ENCODE peak calls at places on chromosomes 4 and X, in six cellular contexts. E is ovary, R is HCT116, B is transverse colon, U is lower leg skin, Q is NB4. J is an unnamed sample.

GRCh38 chrX:108148524-108148923 is 56.9 kb downstream of the ATG4A start:
- DNase-seq in R (no peak), B (no peak), Q (no peak), U (no peak), E (no peak), J (no peak)

GRCh38 chr4:165308174-165308573 is 19.3 kb upstream of the MSMO1 start:
- DNase-seq in U (no peak), Q (no peak), B (no peak), R (no peak), E (no peak), J (no peak)

GRCh38 chr4:149264093-149264733 is 551.4 kb downstream of the IQCM start:
- DNase-seq in E (no peak), U (no peak), Q (peak), B (peak), R (peak), J (peak)

GRCh38 chr4:71290074-71290473 is 48.7 kb upstream of the SLC4A4 start:
- DNase-seq in B (no peak), E (no peak), U (no peak), R (no peak), Q (no peak), J (no peak)

GRCh38 chr4:40149960-40150385 is 46.9 kb upstream of the RHOH start:
- DNase-seq in U (no peak), Q (peak), B (peak), E (no peak), R (peak), J (peak)

GRCh38 chr4:140309124-140309870 is 64.1 kb upstream of the SCOC start:
- DNase-seq in E (no peak), Q (no peak), B (no peak), U (no peak), R (no peak), J (no peak)

GRCh38 chrX:45322382-45322781 is 121.7 kb upstream of the DIPK2B start:
- DNase-seq in B (peak), U (no peak), R (peak), E (peak), Q (peak), J (peak)

GRCh38 chr4:1720163-1720983 is 750 bp downstream of the TMEM129 start:
- DNase-seq in U (no peak), R (no peak), B (peak), Q (peak), E (peak), J (peak)

GRCh38 chr4:6938758-6939201 is 29.2 kb downstream of the TBC1D14 start:
- DNase-seq in U (peak), E (no peak), B (no peak), Q (no peak), R (no peak), J (no peak)

GRCh38 chrX:7133036-7133412 is 14.5 kb upstream of the STS start:
- DNase-seq in B (no peak), Q (no peak), R (no peak), E (no peak), U (no peak), J (no peak)

GRCh38 chrX:123976671-123977316 is 15.3 kb downstream of the STAG2 start:
- DNase-seq in Q (peak), U (no peak), B (no peak), R (no peak), E (no peak), J (no peak)

GRCh38 chrX:114058988-114059418 is 524.9 kb upstream of the HTR2C start:
- DNase-seq in U (no peak), B (peak), Q (no peak), R (no peak), E (no peak), J (no peak)

GRCh38 chr4:10831727-10832408 is 147.3 kb upstream of the CLNK start:
- DNase-seq in Q (no peak), R (no peak), E (no peak), B (no peak), U (no peak), J (no peak)

GRCh38 chr4:139401368-139401767 is 52.6 kb upstream of the RAB33B start:
- DNase-seq in B (no peak), Q (no peak), E (no peak), R (no peak), U (no peak), J (no peak)

GRCh38 chrX:13965531-13965930 is 64.2 kb downstream of the GEMIN8 start:
- DNase-seq in B (no peak), E (no peak), Q (no peak), R (no peak), U (no peak), J (no peak)

GRCh38 chrX:52509916-52510315 is 6.9 kb downstream of the XAGE1B start:
- DNase-seq in U (peak), Q (no peak), E (no peak), B (no peak), R (no peak), J (no peak)

GRCh38 chrX:141341341-141341740 is 99.0 kb upstream of the SPANXC start:
- DNase-seq in B (no peak), R (no peak), E (no peak), U (no peak), Q (no peak), J (no peak)

GRCh38 chr4:4254666-4255065 is 6.6 kb upstream of the TMEM128 start:
- DNase-seq in R (no peak), B (no peak), Q (no peak), U (no peak), E (no peak), J (no peak)

GRCh38 chrX:149513713-149514427 is 8.8 kb upstream of the IDS start:
- DNase-seq in R (no peak), Q (no peak), E (no peak), U (peak), B (no peak), J (no peak)

GRCh38 chrX:120310861-120311631 is at the start of gene TMEM255A:
- DNase-seq in R (no peak), B (no peak), E (peak), Q (peak), U (peak), J (no peak)

GRCh38 chr4:6463311-6464289 is 8.8 kb downstream of the PPP2R2C start:
- DNase-seq in U (peak), B (no peak), E (no peak), Q (no peak), R (no peak), J (no peak)

GRCh38 chr4:174012135-174012923 is 271.1 kb downstream of the FBXO8 start:
- DNase-seq in U (no peak), B (no peak), Q (no peak), R (no peak), E (no peak), J (no peak)

GRCh38 chrX:103831803-103832544 is at the start of gene RAB9B:
- DNase-seq in U (peak), E (peak), R (no peak), B (peak), Q (peak), J (peak)

GRCh38 chr4:165813606-165814005 is 59.4 kb upstream of the TLL1 start:
- DNase-seq in U (no peak), E (no peak), B (no peak), Q (no peak), R (no peak), J (no peak)

GRCh38 chr4:2962614-2963184 is 507 bp downstream of the NOP14 start:
- DNase-seq in E (no peak), R (peak), Q (peak), B (peak), U (no peak), J (no peak)

GRCh38 chr4:56259595-56259994 is 127.7 kb downstream of the AASDH start:
- DNase-seq in B (no peak), E (no peak), U (no peak), R (no peak), Q (no peak), J (no peak)

GRCh38 chr4:82797591-82798081 is 960 bp downstream of the SCD5 start:
- DNase-seq in E (peak), R (no peak), U (no peak), Q (peak), B (peak), J (peak)

GRCh38 chr4:150699599-150699998 is 117.6 kb downstream of the MAB21L2 start:
- DNase-seq in U (no peak), B (no peak), E (no peak), Q (no peak), R (no peak), J (no peak)

GRCh38 chrX:2931612-2932011 is 2.5 kb upstream of the ARSD start:
- DNase-seq in E (no peak), B (no peak), R (no peak), U (no peak), Q (no peak), J (no peak)

GRCh38 chrX:2931155-2931554 is 2.0 kb upstream of the ARSD start:
- DNase-seq in E (no peak), R (no peak), B (no peak), Q (no peak), U (no peak), J (no peak)

GRCh38 chrX:2928127-2928582 is 984 bp downstream of the ARSD start:
- DNase-seq in Q (no peak), B (peak), U (peak), E (peak), R (no peak), J (peak)

GRCh38 chrX:2926664-2927275 is 2.4 kb downstream of the ARSD start:
- DNase-seq in U (no peak), Q (no peak), B (no peak), E (no peak), R (no peak), J (no peak)

GRCh38 chrX:2928583-2929434 is at the start of gene ARSD:
- DNase-seq in Q (peak), B (peak), R (peak), U (peak), E (peak), J (peak)
- TF ChIP-seq POLR2A in Q (no peak), B (peak), R (no peak), U (no peak), E (peak), J (peak)

GRCh38 chrX:24055043-24055356 is 244 bp downstream of the EIF2S3 start:
- DNase-seq in E (no peak), R (no peak), U (peak), B (no peak), Q (no peak), J (no peak)

DNA sequence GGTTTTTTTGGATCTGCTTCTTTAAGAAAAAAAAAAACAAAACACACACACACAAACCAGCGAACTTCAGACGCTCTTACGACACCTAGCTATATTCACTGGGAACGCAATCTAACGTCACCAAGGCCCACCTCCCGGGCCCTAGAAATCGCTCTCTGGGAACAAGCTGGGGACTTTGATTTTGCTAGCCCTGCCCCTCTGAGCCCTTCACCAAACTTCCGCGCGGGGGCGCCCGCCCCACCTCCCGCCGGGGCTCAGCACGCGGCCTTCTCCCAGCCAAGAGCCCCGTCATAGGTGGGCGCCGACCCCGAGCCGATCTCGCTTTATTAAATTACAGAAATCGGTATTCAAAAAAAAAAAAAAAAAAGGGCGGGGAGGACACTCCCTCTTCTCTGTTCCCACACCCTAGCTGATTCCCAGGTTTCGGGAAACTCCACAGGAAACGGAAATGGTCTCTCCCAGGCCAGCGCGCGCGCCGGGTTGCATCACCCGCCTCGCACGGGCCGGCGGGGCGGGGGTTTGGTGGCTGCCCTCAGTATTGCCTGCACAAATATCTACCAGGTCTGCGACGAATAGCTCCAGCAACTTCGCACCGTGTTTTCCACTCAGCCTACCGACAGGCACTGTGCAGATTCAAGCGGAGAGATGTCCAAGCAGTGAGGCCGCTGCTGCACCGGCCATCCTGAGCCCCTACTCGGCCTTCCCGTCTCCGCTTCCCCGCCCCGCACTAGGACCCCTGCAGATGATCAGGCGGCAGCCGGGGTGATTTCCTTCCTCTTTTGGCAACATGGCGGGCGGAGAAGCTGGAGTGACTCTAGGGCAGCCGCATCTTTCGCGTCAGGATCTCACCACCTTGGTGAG is at the start of gene EIF2S3:
- DNase-seq in E (peak), Q (peak), U (peak), R (peak), B (peak), J (peak)
- TF ChIP-seq POLR2A in E (peak), Q (peak), U (no peak), R (peak), B (peak), J (no peak)

DNA sequence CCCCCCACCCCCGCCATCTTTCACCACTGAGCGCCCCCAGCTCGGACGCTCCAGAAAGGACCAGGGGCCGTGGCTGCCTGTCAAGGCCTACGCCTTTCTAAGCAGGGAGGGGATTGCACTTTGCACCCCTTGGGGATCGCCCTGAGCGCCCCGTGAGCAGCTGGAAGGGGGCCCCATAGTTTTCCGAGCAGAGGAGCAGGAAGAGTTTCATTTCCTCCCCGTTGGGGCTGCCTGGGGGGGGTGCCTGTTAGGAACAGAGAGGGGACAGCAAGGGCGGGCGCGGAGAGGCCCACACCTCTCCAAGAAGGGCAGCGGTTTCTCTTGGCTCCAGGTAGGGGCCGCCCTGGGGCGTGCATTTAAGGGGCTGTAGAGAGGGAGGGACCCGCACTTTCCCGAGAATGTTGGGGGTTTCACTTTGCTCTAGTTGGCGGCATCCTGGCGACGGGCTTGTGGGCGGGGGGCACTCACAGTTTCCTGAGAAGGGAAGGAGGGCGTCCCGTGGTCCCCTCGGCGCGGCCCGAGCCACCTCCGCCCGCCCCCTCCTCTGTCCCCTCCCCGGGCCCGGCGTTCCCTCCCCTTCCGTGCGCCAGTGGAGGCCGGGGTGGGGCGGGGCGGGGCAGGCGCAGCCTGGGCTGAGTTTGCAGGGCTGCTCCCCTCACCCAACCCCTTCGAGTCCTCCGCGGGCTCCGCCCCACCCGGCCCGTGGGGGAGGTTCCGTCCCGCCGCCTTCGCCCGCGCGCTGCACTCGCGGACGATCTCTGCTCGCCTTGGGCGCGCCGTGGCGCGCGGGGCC is 82.3 kb upstream of the CD99 start:
- DNase-seq in E (peak), U (peak), R (peak), B (peak), Q (peak), J (peak)
- TF ChIP-seq POLR2A in E (no peak), U (no peak), R (peak), B (peak), Q (peak), J (peak)

GRCh38 chrX:85003655-85004244 is at the start of gene APOOL:
- DNase-seq in E (peak), U (peak), B (peak), Q (peak), R (peak), J (peak)
- TF ChIP-seq POLR2A in E (no peak), U (no peak), B (peak), Q (peak), R (no peak), J (peak)

GRCh38 chrX:15747626-15748173 is 9.6 kb downstream of the CA5B start:
- DNase-seq in R (no peak), B (no peak), U (no peak), E (no peak), Q (no peak), J (peak)
- TF ChIP-seq POLR2A in R (no peak), B (no peak), U (no peak), E (no peak), Q (no peak), J (peak)

DNA sequence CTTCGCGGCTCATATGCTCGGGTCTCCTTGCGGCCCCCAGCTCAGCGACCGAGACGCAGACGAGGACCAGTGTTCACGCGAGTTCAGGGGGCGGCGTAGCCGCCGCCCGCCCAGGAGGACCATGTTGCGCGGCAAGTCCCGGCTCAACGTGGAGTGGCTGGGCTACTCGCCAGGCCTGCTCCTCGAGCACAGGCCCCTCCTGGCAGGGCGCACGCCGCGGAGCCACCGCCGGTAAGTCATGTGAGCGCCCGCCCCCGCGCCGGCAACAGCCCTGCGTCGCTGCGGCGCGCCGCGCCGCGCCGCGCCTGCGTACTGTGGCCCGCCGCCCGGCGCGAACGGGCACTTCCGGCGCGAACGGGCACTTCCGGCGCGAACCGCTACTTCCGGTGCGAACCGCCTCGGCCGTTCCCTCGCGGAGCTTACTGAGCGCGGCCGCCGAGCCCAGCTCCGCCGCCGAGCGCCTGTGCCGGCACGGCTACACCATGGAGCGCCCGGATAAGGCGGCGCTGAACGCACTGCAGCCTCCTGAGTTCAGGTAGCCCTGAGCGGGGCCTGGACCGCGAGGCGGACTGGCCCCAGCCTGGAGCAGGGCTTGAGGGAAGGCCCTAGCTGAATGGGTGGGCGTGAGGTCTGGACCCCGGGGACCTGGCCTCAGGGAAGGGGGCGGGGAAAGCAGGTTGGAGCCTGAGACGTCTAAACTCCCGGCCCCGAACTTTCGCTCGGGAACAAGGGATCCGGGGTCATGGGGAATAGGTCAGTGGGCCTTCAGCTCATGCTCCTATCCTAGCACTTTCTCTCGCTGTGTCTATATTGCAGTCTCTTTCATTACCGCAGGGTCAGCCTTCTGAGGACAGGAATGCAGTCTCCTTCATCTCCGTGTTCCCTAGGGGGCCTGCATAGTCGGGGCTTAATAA is at the start of gene VMA21:
- DNase-seq in Q (peak), B (peak), E (peak), U (peak), R (peak), J (peak)
- TF ChIP-seq POLR2A in Q (peak), B (peak), E (peak), U (no peak), R (peak), J (no peak)

J was measured in prostate gland.